ENCODE peak calls at places on chromosomes 11 and 22, in nine cellular contexts. W is AG04450, C is IMR-90, J is transverse colon, S is H1, O is stomach, R is left lung, M is pancreas, N is right atrium auricular region. D is an unnamed sample.

GRCh38 chr22:48362736-48363404 is 1464.8 kb downstream of the BRD1 start:
- DNase-seq in R (no peak), J (peak; percentile 3), W (no peak), M (no peak), O (peak; percentile 16), N (no peak), S (no peak), C (no peak), D (peak; percentile 25)

GRCh38 chr11:14584595-14584994 is 59.0 kb upstream of the PDE3B start:
- DNase-seq in C (no peak), R (no peak), N (no peak), J (peak; percentile 50), O (no peak), S (no peak), M (no peak), W (no peak), D (no peak)

GRCh38 chr11:120135838-120136237 is 2.1 kb downstream of the TRIM29 start:
- DNase-seq in O (peak; percentile 4), S (no peak), C (no peak), J (no peak), W (no peak), M (no peak), N (no peak), R (no peak), D (no peak)

GRCh38 chr11:123430736-123431356 is 777 bp downstream of the GRAMD1B start:
- DNase-seq in M (peak; percentile 15), O (peak; percentile 52), S (no peak), C (peak; percentile 51), R (peak; percentile 96), J (peak; percentile 72), N (peak; percentile 69), W (no peak), D (peak; percentile 79)

GRCh38 chr11:57639321-57640067 is 10.2 kb downstream of the YPEL4 start:
- DNase-seq in M (no peak), W (no peak), R (no peak), N (no peak), C (peak; percentile 57), S (peak; percentile 99), J (no peak), O (no peak), D (no peak)

GRCh38 chr22:47788461-47788860 is 1026.0 kb downstream of the TBC1D22A start:
- DNase-seq in O (no peak), J (no peak), N (no peak), S (no peak), C (no peak), M (no peak), W (no peak), R (no peak), D (peak; percentile 19)

GRCh38 chr11:2298131-2298794 is 3.5 kb downstream of the C11orf21 start:
- DNase-seq in O (no peak), J (no peak), C (no peak), M (no peak), W (no peak), N (peak; percentile 52), R (peak; percentile 75), S (no peak), D (peak; percentile 38)

GRCh38 chr11:36253238-36253637 is 36.0 kb downstream of the COMMD9 start:
- DNase-seq in R (no peak), M (no peak), N (no peak), S (no peak), W (no peak), O (no peak), C (no peak), J (no peak), D (no peak)

GRCh38 chr11:11243790-11244469 is 109.1 kb downstream of the CSNK2A3 start:
- DNase-seq in O (no peak), R (no peak), S (no peak), N (peak; percentile 66), M (no peak), J (no peak), W (no peak), C (no peak), D (peak; percentile 52)

GRCh38 chr11:27514558-27514957 is 8.0 kb upstream of the LIN7C start:
- DNase-seq in J (no peak), M (no peak), C (peak; percentile 55), S (no peak), R (no peak), O (no peak), N (no peak), W (no peak), D (no peak)

GRCh38 chr11:86919557-86920210 is 35.5 kb downstream of the FZD4 start:
- DNase-seq in O (no peak), C (peak; percentile 81), M (no peak), J (no peak), S (no peak), R (no peak), N (no peak), W (peak; percentile 59), D (no peak)
- TF ChIP-seq CTCF in O (peak; percentile 26), C (peak; percentile 82), M (peak; percentile 34), J (peak; percentile 56), S (peak; percentile 87), R (no peak), N (peak; percentile 74), W (peak; percentile 81), D (peak; percentile 67)

GRCh38 chr11:18612394-18612793 is 12.8 kb downstream of the MISFA start:
- DNase-seq in S (no peak), J (no peak), R (no peak), N (no peak), M (no peak), C (peak; percentile 68), W (no peak), O (no peak), D (no peak)

GRCh38 chr11:18615628-18616392 is 16.2 kb downstream of the MISFA start:
- DNase-seq in N (no peak), J (no peak), R (no peak), W (no peak), M (no peak), S (no peak), O (no peak), C (peak; percentile 82), D (no peak)

GRCh38 chr11:18618341-18619025 is 15.7 kb downstream of the SPTY2D1 start:
- DNase-seq in R (no peak), N (no peak), S (no peak), J (no peak), M (no peak), W (no peak), O (no peak), C (peak; percentile 73), D (no peak)

GRCh38 chr11:18614667-18615066 is 15.1 kb downstream of the MISFA start:
- DNase-seq in N (no peak), O (no peak), J (no peak), W (no peak), C (no peak), S (no peak), R (no peak), M (no peak), D (no peak)

DNA sequence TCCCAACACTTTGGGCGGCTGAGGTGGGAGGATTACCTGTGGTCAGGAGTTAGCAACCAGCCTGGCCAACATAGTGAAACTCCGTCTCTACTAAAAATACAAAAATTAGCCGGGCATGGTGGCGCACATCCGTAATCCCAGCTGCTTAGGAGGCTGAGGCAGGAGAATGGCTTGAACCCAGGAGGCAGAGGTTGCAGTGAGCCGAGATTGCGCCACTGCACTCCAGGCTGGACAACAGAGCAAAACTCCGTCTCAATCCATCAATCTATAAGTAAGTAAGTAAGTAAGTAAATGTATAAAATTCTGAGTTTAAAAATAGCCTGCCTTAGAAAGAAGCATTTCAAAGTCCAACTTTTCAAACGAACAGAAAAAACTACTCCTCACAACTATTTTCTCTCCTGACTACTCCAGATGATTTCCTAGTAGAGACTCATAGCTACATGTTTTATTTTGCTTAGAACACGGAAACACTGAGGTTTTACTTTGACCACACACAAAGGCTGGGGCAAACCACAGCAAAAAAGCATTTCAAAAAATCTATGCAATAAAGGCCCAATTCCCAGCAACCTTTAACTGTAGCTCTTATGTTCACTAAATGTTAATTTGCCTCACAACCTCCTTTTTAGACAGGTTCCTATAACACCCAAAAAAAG is 16.3 kb downstream of the SPTY2D1 start:
- DNase-seq in C (peak; percentile 71), W (no peak), O (no peak), J (no peak), R (no peak), N (no peak), S (no peak), M (no peak), D (no peak)
- H3K27ac ChIP-seq in C (peak overlapping the region; percentile 55), W (peak overlapping the region; percentile 40), O (peak overlapping the region; percentile 57), J (peak overlapping the region; percentile 36), R (peak overlapping the region; percentile 24), N (peak overlapping the region; percentile 4), S (no peak overlapping the region), M (no peak overlapping the region), D (peak overlapping the region; percentile 23)

GRCh38 chr11:78720281-78720989 is 145.8 kb upstream of the NARS2 start:
- DNase-seq in C (no peak), O (no peak), J (no peak), R (no peak), M (no peak), N (no peak), W (no peak), S (no peak), D (no peak)

GRCh38 chr11:78714539-78714938 is 139.9 kb upstream of the NARS2 start:
- DNase-seq in J (peak; percentile 9), N (no peak), M (no peak), W (no peak), C (no peak), O (no peak), R (no peak), S (no peak), D (no peak)

GRCh38 chr11:78717031-78717430 is 142.4 kb upstream of the NARS2 start:
- DNase-seq in C (no peak), M (no peak), S (no peak), N (no peak), O (no peak), W (no peak), R (no peak), J (no peak), D (no peak)

GRCh38 chr11:78711732-78712131 is 137.1 kb upstream of the NARS2 start:
- DNase-seq in W (no peak), M (no peak), S (no peak), C (no peak), N (no peak), J (no peak), O (no peak), R (no peak), D (no peak)

DNA sequence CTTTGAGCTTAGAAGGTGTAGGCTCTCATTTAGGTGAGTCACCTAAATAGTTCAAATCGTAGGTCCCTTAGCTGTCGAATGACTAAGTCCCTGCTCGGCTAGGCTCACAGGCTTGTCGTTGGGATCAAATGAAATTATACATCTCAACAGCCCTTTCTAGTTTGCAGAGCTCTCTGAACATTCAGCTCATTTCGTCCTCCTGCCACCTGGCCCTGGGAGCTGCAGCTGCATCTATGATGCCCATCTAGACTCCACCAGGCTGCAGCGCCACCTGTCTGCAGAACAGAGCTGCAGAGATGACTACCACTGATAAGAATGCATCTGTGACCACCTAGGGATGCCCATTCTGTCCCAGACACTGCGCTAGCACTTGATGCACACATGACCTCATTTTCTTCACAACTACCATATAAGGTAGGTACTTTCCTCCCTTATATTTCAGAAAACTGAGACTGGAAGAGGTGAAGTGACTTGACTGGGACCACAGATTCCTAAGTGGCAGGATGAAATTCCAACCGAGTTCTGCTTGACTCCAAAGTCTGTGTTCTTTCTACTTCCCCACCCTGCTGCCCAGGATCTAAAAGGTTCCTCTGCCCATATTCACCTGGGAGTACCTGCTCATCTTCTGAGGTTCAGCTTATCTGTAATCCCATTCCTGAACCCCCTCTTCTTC is 141.1 kb upstream of the NARS2 start:
- DNase-seq in R (peak; percentile 79), J (peak; percentile 66), C (peak; percentile 91), O (peak; percentile 31), W (peak; percentile 54), S (peak; percentile 69), N (no peak), M (peak; percentile 63), D (peak; percentile 61)
- TF ChIP-seq CTCF in R (peak; percentile 51), J (peak; percentile 47), C (peak; percentile 81), O (peak; percentile 26), W (peak; percentile 81), S (peak; percentile 100), N (peak; percentile 62), M (peak; percentile 60), D (no peak)

GRCh38 chr22:38981005-38981658 is 1.0 kb upstream of the APOBEC3B start:
- DNase-seq in S (no peak), W (no peak), O (no peak), R (no peak), J (peak; percentile 54), M (peak; percentile 66), N (no peak), C (peak; percentile 31), D (no peak)
- H3K27ac ChIP-seq in S (no peak overlapping the region), W (no peak overlapping the region), O (peak overlapping the region; percentile 84), R (no peak overlapping the region), J (no peak overlapping the region), M (peak overlapping the region; percentile 92), N (no peak overlapping the region), C (no peak overlapping the region), D (peak overlapping the region; percentile 86)